ENCODE peak calls at places on chromosomes 11 and 22, in seven cellular contexts. N is K562, Q is SK-N-SH, T is GM12878, R is HCT116, Z is HepG2, I is H1. D is an unnamed sample.

GRCh38 chr11:116136987-116137674 is 632.9 kb upstream of the CADM1 start:
- DNase-seq in N (no peak), Q (no peak), T (no peak), R (no peak), Z (no peak), I (no peak), D (no peak)

GRCh38 chr11:123063396-123064267 is 1.7 kb upstream of the HSPA8 start:
- DNase-seq in N (no peak), Q (no peak), T (no peak), R (no peak), Z (peak; percentile 64), I (no peak), D (no peak)

GRCh38 chr11:36091256-36091811 is 147.5 kb downstream of the LDLRAD3 start:
- DNase-seq in N (peak; percentile 26), Q (no peak), T (no peak), R (no peak), Z (no peak), I (no peak), D (no peak)

GRCh38 chr22:28940441-28940840 is 57.1 kb downstream of the ZNRF3 start:
- DNase-seq in N (no peak), Q (no peak), T (no peak), R (no peak), Z (no peak), I (no peak), D (no peak)

GRCh38 chr11:60972182-60973030 is 926 bp downstream of the CD6 start:
- DNase-seq in N (no peak), Q (no peak), T (no peak), R (no peak), Z (no peak), I (no peak), D (no peak)

GRCh38 chr22:21055880-21056319 is 10.2 kb downstream of the LRRC74B start:
- DNase-seq in N (peak; percentile 97), Q (no peak), T (no peak), R (no peak), Z (no peak), I (no peak), D (no peak)

GRCh38 chr11:16397355-16397754 is 41.0 kb upstream of the SOX6 start:
- DNase-seq in N (no peak), Q (no peak), T (no peak), R (no peak), Z (no peak), I (no peak), D (no peak)

GRCh38 chr11:101188801-101189200 is 59.2 kb upstream of the PGR start:
- DNase-seq in N (no peak), Q (no peak), T (no peak), R (no peak), Z (no peak), I (no peak), D (no peak)

GRCh38 chr11:1768141-1768469 is 4.4 kb upstream of the CTSD start:
- DNase-seq in N (no peak), Q (no peak), T (no peak), R (no peak), Z (no peak), I (no peak), D (no peak)

GRCh38 chr11:90329043-90329442 is 106.2 kb upstream of the CHORDC1 start:
- DNase-seq in N (no peak), Q (no peak), T (no peak), R (no peak), Z (no peak), I (no peak), D (no peak)

GRCh38 chr11:33063326-33063775 is 24.0 kb downstream of the TCP11L1 start:
- DNase-seq in N (no peak), Q (no peak), T (peak; percentile 76), R (no peak), Z (no peak), I (no peak), D (no peak)

GRCh38 chr22:47176573-47177333 is 414.3 kb downstream of the TBC1D22A start:
- DNase-seq in N (no peak), Q (no peak), T (no peak), R (no peak), Z (no peak), I (no peak), D (no peak)

GRCh38 chr11:117064275-117064674 is 34.0 kb downstream of the SIK3 start:
- DNase-seq in N (no peak), Q (no peak), T (no peak), R (no peak), Z (no peak), I (no peak), D (no peak)

GRCh38 chr11:47941907-47942558 is 38.3 kb upstream of the PTPRJ start:
- DNase-seq in N (no peak), Q (no peak), T (no peak), R (no peak), Z (peak; percentile 68), I (no peak), D (no peak)

GRCh38 chr11:96506953-96507354 is 117.1 kb downstream of the JRKL start:
- DNase-seq in N (peak; percentile 24), Q (no peak), T (no peak), R (no peak), Z (no peak), I (no peak), D (no peak)

GRCh38 chr22:30868663-30869385 is 99.8 kb downstream of the MORC2 start:
- DNase-seq in N (no peak), Q (peak; percentile 30), T (no peak), R (no peak), Z (no peak), I (no peak), D (no peak)

GRCh38 chr22:30871391-30872281 is 96.9 kb downstream of the MORC2 start:
- DNase-seq in N (no peak), Q (peak; percentile 20), T (no peak), R (no peak), Z (no peak), I (no peak), D (no peak)

GRCh38 chr22:30869996-30870395 is 98.6 kb downstream of the MORC2 start:
- DNase-seq in N (no peak), Q (peak; percentile 19), T (no peak), R (no peak), Z (no peak), I (no peak), D (no peak)

GRCh38 chr22:30872282-30873041 is 96.1 kb downstream of the MORC2 start:
- DNase-seq in N (peak; percentile 19), Q (peak; percentile 15), T (no peak), R (no peak), Z (no peak), I (no peak), D (no peak)

GRCh38 chr22:30870451-30871345 is 97.9 kb downstream of the MORC2 start:
- DNase-seq in N (peak; percentile 37), Q (peak; percentile 10), T (no peak), R (no peak), Z (no peak), I (no peak), D (no peak)
- TF ChIP-seq JUND in N (peak; percentile 76), Q (no peak), T (no peak), R (no peak), Z (no peak), I (no peak), D (no peak)

GRCh38 chr22:46085831-46086576 is 64.3 kb upstream of the PPARA start:
- DNase-seq in N (peak; percentile 92), Q (no peak), T (no peak), R (peak; percentile 69), Z (no peak), I (no peak), D (no peak)
- TF ChIP-seq JUND in N (no peak), Q (no peak), T (no peak), R (no peak), Z (no peak), I (no peak), D (no peak)

DNA sequence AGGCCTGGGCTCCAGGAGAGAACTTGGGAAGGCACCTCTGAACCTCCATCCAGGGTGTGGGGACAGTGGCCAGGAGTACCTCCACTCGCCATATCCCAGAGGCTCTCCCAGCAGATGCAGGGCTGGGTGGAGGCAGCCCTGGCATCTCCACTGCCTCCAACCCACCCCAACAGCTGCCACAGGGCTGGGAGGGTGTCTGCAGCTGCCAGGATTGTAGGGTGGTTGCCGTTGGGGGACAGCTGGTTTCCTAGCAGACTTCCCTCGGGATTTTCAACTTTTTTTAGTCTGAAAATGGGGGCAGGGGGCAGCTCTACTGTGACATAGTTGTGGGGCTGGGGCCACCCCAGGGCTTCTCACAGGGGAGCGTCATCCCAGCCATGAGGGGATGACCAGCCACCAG is 9.7 kb downstream of the PRR5 start:
- DNase-seq in N (no peak), Q (no peak), T (no peak), R (no peak), Z (no peak), I (no peak), D (no peak)
- TF ChIP-seq JUND in N (no peak), Q (no peak), T (no peak), R (no peak), Z (no peak), I (no peak), D (no peak)

GRCh38 chr22:40446203-40446602 is 75.8 kb downstream of the SGSM3 start:
- DNase-seq in N (no peak), Q (no peak), T (no peak), R (no peak), Z (no peak), I (no peak), D (no peak)

GRCh38 chr22:40450651-40451050 is 80.3 kb downstream of the SGSM3 start:
- DNase-seq in N (no peak), Q (no peak), T (no peak), R (no peak), Z (no peak), I (no peak), D (no peak)

GRCh38 chr22:40451230-40451629 is 80.8 kb downstream of the SGSM3 start:
- DNase-seq in N (no peak), Q (no peak), T (no peak), R (no peak), Z (no peak), I (no peak), D (no peak)

GRCh38 chr22:40452730-40453487 is 82.5 kb downstream of the SGSM3 start:
- DNase-seq in N (no peak), Q (no peak), T (no peak), R (no peak), Z (no peak), I (no peak), D (no peak)

DNA sequence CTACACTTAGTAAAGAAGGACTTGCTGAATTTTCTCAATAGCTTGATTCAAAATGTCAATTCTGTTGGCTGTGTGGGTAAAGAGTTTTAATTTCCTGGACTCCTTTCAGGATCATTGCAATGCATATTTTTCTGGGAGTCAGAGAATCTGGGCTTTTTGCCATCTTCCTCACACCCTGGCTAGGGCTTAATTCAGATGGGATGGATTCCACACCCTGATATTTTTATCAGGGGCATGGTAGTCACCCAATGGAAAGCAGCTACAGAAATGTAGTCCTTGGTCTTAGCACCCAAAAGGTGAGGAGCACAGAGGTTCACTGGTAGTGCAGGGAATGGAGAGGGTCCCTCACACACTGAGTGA is 79.3 kb downstream of the SGSM3 start:
- DNase-seq in N (no peak), Q (no peak), T (no peak), R (no peak), Z (no peak), I (no peak), D (no peak)
- TF ChIP-seq JUND in N (no peak), Q (no peak), T (no peak), R (no peak), Z (no peak), I (no peak), D (no peak)